ENCODE peak calls at places on chromosomes 1 and 21, in ten cellular contexts. One of them, this sample, is unnamed.
A peak's percentile ranks its signal among the peaks of the same experiment; 100 is the strongest.

GRCh38 chr1:151596166-151596933 is 15.5 kb upstream of the SNX27 start:
- DNase-seq in fibroblast of lung: no peak
- DNase-seq in GM23248: no peak
- DNase-seq in IMR-90: peak; percentile 41
- DNase-seq in ovary: no peak
- DNase-seq in right cardiac atrium: no peak
- DNase-seq in tibial artery: no peak
- DNase-seq in mesenchymal stem cell: peak; percentile 35
- DNase-seq in CD8-positive, alpha-beta memory T cell: no peak
- DNase-seq in cardiac muscle cell: no peak
- DNase-seq in this sample: no peak

GRCh38 chr1:174005032-174005431 is 17.1 kb downstream of the RC3H1 start:
- DNase-seq in fibroblast of lung: peak; percentile 32
- DNase-seq in GM23248: peak; percentile 75
- DNase-seq in IMR-90: peak; percentile 34
- DNase-seq in ovary: no peak
- DNase-seq in right cardiac atrium: no peak
- DNase-seq in tibial artery: no peak
- DNase-seq in mesenchymal stem cell: peak; percentile 48
- DNase-seq in CD8-positive, alpha-beta memory T cell: no peak
- DNase-seq in cardiac muscle cell: no peak
- DNase-seq in this sample: no peak

GRCh38 chr1:41023279-41023990 is 1.9 kb upstream of the SLFNL1 start:
- DNase-seq in fibroblast of lung: no peak
- DNase-seq in GM23248: peak; percentile 51
- DNase-seq in IMR-90: no peak
- DNase-seq in ovary: no peak
- DNase-seq in right cardiac atrium: no peak
- DNase-seq in tibial artery: peak; percentile 57
- DNase-seq in mesenchymal stem cell: peak; percentile 26
- DNase-seq in CD8-positive, alpha-beta memory T cell: no peak
- DNase-seq in cardiac muscle cell: no peak
- DNase-seq in this sample: no peak

GRCh38 chr1:11882814-11883538 is 24.2 kb upstream of the NPPB start:
- DNase-seq in fibroblast of lung: no peak
- DNase-seq in GM23248: no peak
- DNase-seq in IMR-90: no peak
- DNase-seq in ovary: no peak
- DNase-seq in right cardiac atrium: peak; percentile 96
- DNase-seq in tibial artery: no peak
- DNase-seq in mesenchymal stem cell: no peak
- DNase-seq in CD8-positive, alpha-beta memory T cell: no peak
- DNase-seq in cardiac muscle cell: peak; percentile 99
- DNase-seq in this sample: no peak

GRCh38 chr1:72281637-72282270 is 585 bp downstream of the NEGR1 start:
- DNase-seq in fibroblast of lung: no peak
- DNase-seq in GM23248: peak; percentile 43
- DNase-seq in IMR-90: peak; percentile 2
- DNase-seq in ovary: no peak
- DNase-seq in right cardiac atrium: no peak
- DNase-seq in tibial artery: peak; percentile 64
- DNase-seq in mesenchymal stem cell: no peak
- DNase-seq in CD8-positive, alpha-beta memory T cell: no peak
- DNase-seq in cardiac muscle cell: no peak
- DNase-seq in this sample: no peak

GRCh38 chr21:38267991-38268858 is 11.4 kb downstream of the KCNJ15 start:
- DNase-seq in fibroblast of lung: peak; percentile 22
- DNase-seq in GM23248: peak; percentile 60
- DNase-seq in IMR-90: no peak
- DNase-seq in ovary: no peak
- DNase-seq in right cardiac atrium: no peak
- DNase-seq in tibial artery: no peak
- DNase-seq in mesenchymal stem cell: no peak
- DNase-seq in CD8-positive, alpha-beta memory T cell: no peak
- DNase-seq in cardiac muscle cell: no peak
- DNase-seq in this sample: no peak

GRCh38 chr1:115432061-115432460 is 94.0 kb upstream of the NGF start:
- DNase-seq in fibroblast of lung: peak; percentile 42
- DNase-seq in GM23248: peak; percentile 72
- DNase-seq in IMR-90: peak; percentile 71
- DNase-seq in ovary: no peak
- DNase-seq in right cardiac atrium: peak; percentile 39
- DNase-seq in tibial artery: no peak
- DNase-seq in mesenchymal stem cell: peak; percentile 42
- DNase-seq in CD8-positive, alpha-beta memory T cell: no peak
- DNase-seq in cardiac muscle cell: no peak
- DNase-seq in this sample: no peak

GRCh38 chr1:153626929-153627796 is at the start of gene S100A13:
- DNase-seq in fibroblast of lung: peak; percentile 96
- DNase-seq in GM23248: peak; percentile 94
- DNase-seq in IMR-90: peak; percentile 96
- DNase-seq in ovary: peak; percentile 90
- DNase-seq in right cardiac atrium: peak; percentile 92
- DNase-seq in tibial artery: peak; percentile 91
- DNase-seq in mesenchymal stem cell: peak; percentile 97
- DNase-seq in CD8-positive, alpha-beta memory T cell: no peak
- DNase-seq in cardiac muscle cell: peak; percentile 97
- DNase-seq in this sample: no peak

GRCh38 chr1:155022136-155022926 is 11.2 kb downstream of the DCST2 start:
- DNase-seq in fibroblast of lung: no peak
- DNase-seq in GM23248: no peak
- DNase-seq in IMR-90: no peak
- DNase-seq in ovary: no peak
- DNase-seq in right cardiac atrium: no peak
- DNase-seq in tibial artery: no peak
- DNase-seq in mesenchymal stem cell: no peak
- DNase-seq in CD8-positive, alpha-beta memory T cell: no peak
- DNase-seq in cardiac muscle cell: no peak
- DNase-seq in this sample: no peak

GRCh38 chr1:183600136-183600535 is 9.9 kb upstream of the NCF2 start:
- DNase-seq in fibroblast of lung: peak; percentile 90
- DNase-seq in GM23248: peak; percentile 93
- DNase-seq in IMR-90: peak; percentile 92
- DNase-seq in ovary: no peak
- DNase-seq in right cardiac atrium: no peak
- DNase-seq in tibial artery: no peak
- DNase-seq in mesenchymal stem cell: peak; percentile 61
- DNase-seq in CD8-positive, alpha-beta memory T cell: no peak
- DNase-seq in cardiac muscle cell: no peak
- DNase-seq in this sample: peak; percentile 6

GRCh38 chr1:38287036-38287435 is 240.4 kb upstream of the POU3F1 start:
- DNase-seq in fibroblast of lung: no peak
- DNase-seq in GM23248: no peak
- DNase-seq in IMR-90: no peak
- DNase-seq in ovary: no peak
- DNase-seq in right cardiac atrium: no peak
- DNase-seq in tibial artery: no peak
- DNase-seq in mesenchymal stem cell: no peak
- DNase-seq in CD8-positive, alpha-beta memory T cell: no peak
- DNase-seq in cardiac muscle cell: no peak
- DNase-seq in this sample: no peak

GRCh38 chr1:21509351-21510112 is at the start of gene ALPL:
- DNase-seq in fibroblast of lung: no peak
- DNase-seq in GM23248: no peak
- DNase-seq in IMR-90: no peak
- DNase-seq in ovary: no peak
- DNase-seq in right cardiac atrium: peak; percentile 61
- DNase-seq in tibial artery: no peak
- DNase-seq in mesenchymal stem cell: no peak
- DNase-seq in CD8-positive, alpha-beta memory T cell: no peak
- DNase-seq in cardiac muscle cell: no peak
- DNase-seq in this sample: no peak

GRCh38 chr1:98253145-98253544 is 332.3 kb upstream of the DPYD start:
- DNase-seq in fibroblast of lung: no peak
- DNase-seq in GM23248: no peak
- DNase-seq in IMR-90: no peak
- DNase-seq in ovary: no peak
- DNase-seq in right cardiac atrium: no peak
- DNase-seq in tibial artery: no peak
- DNase-seq in mesenchymal stem cell: no peak
- DNase-seq in CD8-positive, alpha-beta memory T cell: no peak
- DNase-seq in cardiac muscle cell: no peak
- DNase-seq in this sample: no peak

GRCh38 chr21:32412162-32412997 is at the start of gene EVA1C:
- DNase-seq in fibroblast of lung: peak; percentile 63
- DNase-seq in GM23248: peak; percentile 72
- DNase-seq in IMR-90: peak; percentile 30
- DNase-seq in ovary: peak; percentile 86
- DNase-seq in right cardiac atrium: peak; percentile 93
- DNase-seq in tibial artery: peak; percentile 90
- DNase-seq in mesenchymal stem cell: no peak
- DNase-seq in CD8-positive, alpha-beta memory T cell: peak; percentile 86
- DNase-seq in cardiac muscle cell: peak; percentile 32
- DNase-seq in this sample: peak; percentile 74

GRCh38 chr1:149846042-149846441 is 53.3 kb upstream of the BOLA1 start:
- DNase-seq in fibroblast of lung: peak; percentile 2
- DNase-seq in GM23248: no peak
- DNase-seq in IMR-90: no peak
- DNase-seq in ovary: no peak
- DNase-seq in right cardiac atrium: no peak
- DNase-seq in tibial artery: no peak
- DNase-seq in mesenchymal stem cell: peak; percentile 2
- DNase-seq in CD8-positive, alpha-beta memory T cell: no peak
- DNase-seq in cardiac muscle cell: no peak
- DNase-seq in this sample: peak; percentile 8

GRCh38 chr1:71603044-71603776 is 522.4 kb upstream of the ZRANB2 start:
- DNase-seq in fibroblast of lung: no peak
- DNase-seq in GM23248: no peak
- DNase-seq in IMR-90: no peak
- DNase-seq in ovary: no peak
- DNase-seq in right cardiac atrium: no peak
- DNase-seq in tibial artery: no peak
- DNase-seq in mesenchymal stem cell: no peak
- DNase-seq in CD8-positive, alpha-beta memory T cell: no peak
- DNase-seq in cardiac muscle cell: no peak
- DNase-seq in this sample: no peak

GRCh38 chr1:21520899-21521716 is 11.9 kb downstream of the ALPL start:
- DNase-seq in fibroblast of lung: peak; percentile 43
- DNase-seq in GM23248: peak; percentile 55
- DNase-seq in IMR-90: peak; percentile 71
- DNase-seq in ovary: no peak
- DNase-seq in right cardiac atrium: no peak
- DNase-seq in tibial artery: no peak
- DNase-seq in mesenchymal stem cell: peak; percentile 24
- DNase-seq in CD8-positive, alpha-beta memory T cell: no peak
- DNase-seq in cardiac muscle cell: no peak
- DNase-seq in this sample: no peak

GRCh38 chr1:205441716-205442050 is 14.2 kb downstream of the BLACAT1 start:
- DNase-seq in fibroblast of lung: no peak
- DNase-seq in GM23248: no peak
- DNase-seq in IMR-90: no peak
- DNase-seq in ovary: no peak
- DNase-seq in right cardiac atrium: no peak
- DNase-seq in tibial artery: no peak
- DNase-seq in mesenchymal stem cell: no peak
- DNase-seq in CD8-positive, alpha-beta memory T cell: no peak
- DNase-seq in cardiac muscle cell: no peak
- DNase-seq in this sample: no peak
- H3K4me1 ChIP-seq in fibroblast of lung: no peaks in the 10 kb centered on the region
- H3K4me1 ChIP-seq in GM23248: no peaks in the 10 kb centered on the region
- H3K4me1 ChIP-seq in IMR-90: no peaks in the 10 kb centered on the region
- H3K4me1 ChIP-seq in ovary: peaks cover 21% of the 10 kb centered on the region
- H3K4me1 ChIP-seq in right cardiac atrium: peaks cover 22% of the 10 kb centered on the region
- H3K4me1 ChIP-seq in tibial artery: peaks cover 35% of the 10 kb centered on the region
- H3K4me1 ChIP-seq in mesenchymal stem cell: peaks cover 37% of the 10 kb centered on the region
- H3K4me1 ChIP-seq in CD8-positive, alpha-beta memory T cell: peaks cover 34% of the 10 kb centered on the region
- H3K4me1 ChIP-seq in cardiac muscle cell: peaks cover 36% of the 10 kb centered on the region
- H3K4me1 ChIP-seq in this sample: peaks cover 28% of the 10 kb centered on the region

GRCh38 chr1:76463278-76463677 is 388.7 kb downstream of the ST6GALNAC3 start:
- DNase-seq in fibroblast of lung: no peak
- DNase-seq in GM23248: no peak
- DNase-seq in IMR-90: no peak
- DNase-seq in ovary: no peak
- DNase-seq in right cardiac atrium: no peak
- DNase-seq in tibial artery: no peak
- DNase-seq in mesenchymal stem cell: no peak
- DNase-seq in CD8-positive, alpha-beta memory T cell: no peak
- DNase-seq in cardiac muscle cell: peak; percentile 23
- DNase-seq in this sample: no peak
- H3K27ac ChIP-seq in fibroblast of lung: no peak overlapping the region
- H3K27ac ChIP-seq in GM23248: no peak overlapping the region
- H3K27ac ChIP-seq in IMR-90: no peak overlapping the region
- H3K27ac ChIP-seq in ovary: no peak overlapping the region
- H3K27ac ChIP-seq in right cardiac atrium: no peak overlapping the region
- H3K27ac ChIP-seq in tibial artery: no peak overlapping the region
- H3K27ac ChIP-seq in mesenchymal stem cell: no peak overlapping the region
- H3K27ac ChIP-seq in CD8-positive, alpha-beta memory T cell: no peak overlapping the region
- H3K27ac ChIP-seq in cardiac muscle cell: no peak overlapping the region
- H3K27ac ChIP-seq in this sample: no peak overlapping the region

DNA sequence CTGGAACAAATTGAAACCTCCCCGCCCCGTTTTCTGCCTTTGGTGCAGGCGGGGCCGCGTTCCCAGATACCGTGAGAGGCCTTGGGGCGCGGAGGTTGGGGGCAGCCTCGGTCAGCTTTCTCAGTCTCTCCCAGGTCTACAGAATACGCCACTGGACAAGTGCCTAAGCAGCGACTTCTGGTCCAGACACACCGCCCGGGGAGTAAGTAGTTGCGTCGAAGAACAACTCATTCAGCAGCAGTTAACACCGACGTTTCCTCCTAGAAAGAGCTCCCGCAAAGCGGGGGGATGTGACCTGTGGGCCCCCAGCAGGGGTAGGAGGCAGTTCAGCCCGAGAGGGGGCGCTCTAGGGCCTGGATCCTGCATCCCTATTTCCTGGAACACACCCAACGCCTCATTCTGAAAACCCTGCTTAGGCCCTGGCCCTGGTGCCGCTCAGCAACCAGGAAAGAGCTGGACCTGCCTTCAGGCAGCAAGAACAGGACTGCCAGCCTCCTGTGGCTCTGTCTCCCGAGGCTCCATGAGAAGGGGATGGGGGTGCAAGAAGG is 6.5 kb upstream of the BARHL2 start:
- DNase-seq in fibroblast of lung: no peak
- DNase-seq in GM23248: peak; percentile 21
- DNase-seq in IMR-90: no peak
- DNase-seq in ovary: no peak
- DNase-seq in right cardiac atrium: peak; percentile 45
- DNase-seq in tibial artery: no peak
- DNase-seq in mesenchymal stem cell: no peak
- DNase-seq in CD8-positive, alpha-beta memory T cell: no peak
- DNase-seq in cardiac muscle cell: no peak
- DNase-seq in this sample: no peak
- H3K27me3 ChIP-seq in fibroblast of lung: peaks cover 87% of the 10 kb centered on the region
- H3K27me3 ChIP-seq in GM23248: peaks cover 96% of the 10 kb centered on the region
- H3K27me3 ChIP-seq in IMR-90: peaks cover 85% of the 10 kb centered on the region
- H3K27me3 ChIP-seq in ovary: peaks cover 3% of the 10 kb centered on the region
- H3K27me3 ChIP-seq in right cardiac atrium: peaks cover 4% of the 10 kb centered on the region
- H3K27me3 ChIP-seq in tibial artery: peaks cover 17% of the 10 kb centered on the region
- H3K27me3 ChIP-seq in mesenchymal stem cell: peaks cover 92% of the 10 kb centered on the region
- H3K27me3 ChIP-seq in CD8-positive, alpha-beta memory T cell: peaks cover 100% of the 10 kb centered on the region
- H3K27me3 ChIP-seq in cardiac muscle cell: peaks cover 100% of the 10 kb centered on the region
- H3K27me3 ChIP-seq in this sample: peaks cover 67% of the 10 kb centered on the region

DNA sequence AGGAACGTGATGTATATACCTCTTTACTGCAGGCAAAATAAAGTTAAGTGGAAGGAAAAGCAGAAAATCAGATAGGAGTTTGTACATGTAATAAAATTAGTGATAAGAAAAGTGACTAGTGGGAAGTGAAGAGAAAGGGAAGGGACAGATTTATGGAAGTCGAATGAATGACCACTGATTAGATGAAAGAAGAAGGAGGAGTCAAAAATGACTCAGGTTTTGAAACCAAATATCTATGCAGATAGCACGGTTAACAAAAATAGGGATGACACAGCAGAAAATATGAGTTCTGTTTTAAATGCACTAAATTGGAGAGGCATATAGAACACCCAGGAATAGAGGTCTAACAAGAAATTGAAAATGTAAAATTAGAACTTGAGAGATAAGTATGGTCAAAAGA is 128.0 kb downstream of the HMCN1 start:
- DNase-seq in fibroblast of lung: peak; percentile 27
- DNase-seq in GM23248: no peak
- DNase-seq in IMR-90: peak; percentile 49
- DNase-seq in ovary: no peak
- DNase-seq in right cardiac atrium: no peak
- DNase-seq in tibial artery: no peak
- DNase-seq in mesenchymal stem cell: peak; percentile 50
- DNase-seq in CD8-positive, alpha-beta memory T cell: no peak
- DNase-seq in cardiac muscle cell: no peak
- DNase-seq in this sample: no peak
- H3K4me1 ChIP-seq in fibroblast of lung: no peaks in the 10 kb centered on the region
- H3K4me1 ChIP-seq in GM23248: peaks cover 37% of the 10 kb centered on the region
- H3K4me1 ChIP-seq in IMR-90: peaks cover 4% of the 10 kb centered on the region
- H3K4me1 ChIP-seq in ovary: no peaks in the 10 kb centered on the region
- H3K4me1 ChIP-seq in right cardiac atrium: peaks cover 3% of the 10 kb centered on the region
- H3K4me1 ChIP-seq in tibial artery: peaks cover 11% of the 10 kb centered on the region
- H3K4me1 ChIP-seq in mesenchymal stem cell: peaks cover 1% of the 10 kb centered on the region
- H3K4me1 ChIP-seq in CD8-positive, alpha-beta memory T cell: no peaks in the 10 kb centered on the region
- H3K4me1 ChIP-seq in cardiac muscle cell: peaks cover 7% of the 10 kb centered on the region
- H3K4me1 ChIP-seq in this sample: no peaks in the 10 kb centered on the region